ENCODE peak calls at places on chromosomes 1 and 21, in seven cellular contexts. T is cardiac fibroblast, X is tibial artery, Z is HCT116, D is astrocyte of the spinal cord, G is fibroblast of the aortic adventitia, K is PC-9. L is an unnamed sample.

GRCh38 chr21:41167348-41168342 is at the start of gene BACE2:
- DNase-seq in T (peak; percentile 87), Z (no peak), X (peak; percentile 93), K (peak; percentile 76), G (peak; percentile 70), D (peak; percentile 74), L (peak; percentile 42)

GRCh38 chr1:26408604-26409003 is 2.0 kb upstream of the LIN28A start:
- DNase-seq in X (peak; percentile 77), D (peak; percentile 74), G (peak; percentile 84), T (peak; percentile 84), K (peak; percentile 71), Z (no peak), L (peak; percentile 79)

GRCh38 chr1:40780678-40781613 is 2.6 kb upstream of the KCNQ4 start:
- DNase-seq in X (no peak), T (no peak), D (no peak), G (no peak), K (no peak), Z (no peak), L (no peak)

GRCh38 chr1:53559854-53560571 is 100.8 kb downstream of the DMRTB1 start:
- DNase-seq in G (no peak), T (no peak), Z (no peak), D (no peak), X (peak; percentile 48), K (no peak), L (no peak)

GRCh38 chr1:31753623-31754349 is 10.4 kb downstream of the ADGRB2 start:
- DNase-seq in Z (no peak), T (peak; percentile 61), D (no peak), K (no peak), X (peak; percentile 83), G (peak; percentile 57), L (peak; percentile 34)

GRCh38 chr1:94324168-94324544 is 86.8 kb upstream of the ARHGAP29 start:
- DNase-seq in Z (no peak), T (no peak), K (no peak), D (peak; percentile 61), X (no peak), G (peak; percentile 45), L (no peak)

GRCh38 chr1:162019006-162019405 is 4.7 kb downstream of the OLFML2B start:
- DNase-seq in D (peak; percentile 76), G (peak; percentile 94), T (peak; percentile 81), K (no peak), Z (no peak), X (no peak), L (peak; percentile 27)

GRCh38 chr1:178094752-178095645 is 1.1 kb downstream of the RASAL2 start:
- DNase-seq in G (peak; percentile 77), Z (no peak), T (peak; percentile 45), D (peak; percentile 50), K (peak; percentile 11), X (no peak), L (peak; percentile 47)

GRCh38 chr1:223754681-223755431 is 42.5 kb downstream of the CAPN2 start:
- DNase-seq in T (no peak), X (no peak), Z (no peak), G (no peak), D (no peak), K (no peak), L (no peak)

GRCh38 chr1:210259496-210259895 is 26.9 kb downstream of the SERTAD4 start:
- DNase-seq in Z (no peak), D (peak; percentile 88), G (peak; percentile 86), T (peak; percentile 52), X (no peak), K (no peak), L (no peak)

GRCh38 chr1:205962821-205963221 is 19.6 kb upstream of the SLC26A9 start:
- DNase-seq in X (no peak), K (no peak), D (no peak), T (no peak), Z (no peak), G (no peak), L (no peak)

GRCh38 chr1:181112071-181112929 is 23.8 kb downstream of the IER5 start:
- DNase-seq in D (peak; percentile 95), X (peak; percentile 88), K (peak; percentile 94), Z (peak; percentile 96), G (peak; percentile 99), T (peak; percentile 97), L (peak; percentile 99)

GRCh38 chr1:21468597-21468996 is 28.7 kb downstream of the NBPF3 start:
- DNase-seq in D (no peak), K (no peak), X (no peak), Z (no peak), T (peak; percentile 50), G (peak; percentile 27), L (peak; percentile 76)
- TF ChIP-seq CTCF in D (peak; percentile 57), K (peak; percentile 38), X (no peak), Z (peak; percentile 12), T (peak; percentile 52), G (peak; percentile 31), L (peak; percentile 66)

GRCh38 chr21:44920694-44921604 is at the start of gene ITGB2:
- DNase-seq in Z (no peak), D (no peak), T (no peak), X (no peak), K (no peak), G (no peak), L (no peak)
- H3K4me3 ChIP-seq in Z (no peak within 1 kb of the TSS), D (no peak within 1 kb of the TSS), T (no peak within 1 kb of the TSS), X (peak within 1 kb of the TSS; percentile 30), K (no peak within 1 kb of the TSS), G (no peak within 1 kb of the TSS), L (no peak within 1 kb of the TSS)

GRCh38 chr1:43503534-43503933 is 27.1 kb upstream of the PTPRF start:
- DNase-seq in T (no peak), G (no peak), K (no peak), X (no peak), D (no peak), Z (no peak), L (no peak)

GRCh38 chr1:43495204-43495603 is 35.5 kb upstream of the PTPRF start:
- DNase-seq in X (no peak), T (no peak), D (no peak), K (no peak), G (no peak), Z (no peak), L (no peak)

GRCh38 chr1:43505077-43505780 is 25.5 kb upstream of the PTPRF start:
- DNase-seq in G (no peak), K (no peak), T (no peak), X (no peak), Z (no peak), D (no peak), L (no peak)

DNA sequence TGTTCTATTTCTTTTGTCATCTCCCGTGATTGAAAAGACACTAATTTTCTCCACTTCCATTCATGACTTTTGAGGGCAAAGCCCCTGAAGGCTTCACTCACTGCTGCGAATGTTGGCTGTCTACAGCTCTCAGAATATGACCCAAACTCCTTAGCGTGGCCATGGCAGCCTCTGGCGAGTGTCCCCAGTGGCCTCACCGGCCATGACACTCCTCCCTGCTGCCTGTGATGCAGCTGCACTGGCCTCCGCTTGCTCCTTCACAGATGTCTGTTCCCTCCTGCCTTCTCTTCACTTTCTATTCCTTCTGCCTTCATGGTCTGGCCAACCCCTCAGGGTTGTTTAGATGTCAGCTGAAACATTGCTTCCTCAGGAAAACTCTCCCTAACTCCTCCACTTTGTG is 30.8 kb upstream of the PTPRF start:
- DNase-seq in G (no peak), T (no peak), D (no peak), Z (no peak), K (no peak), X (no peak), L (no peak)
- TF ChIP-seq CTCF in G (no peak), T (peak; percentile 16), D (no peak), Z (no peak), K (no peak), X (no peak), L (no peak)

GRCh38 chr1:230299148-230300006 is 126.8 kb downstream of the PGBD5 start:
- DNase-seq in G (no peak), Z (no peak), K (no peak), T (no peak), D (no peak), X (no peak), L (no peak)
- H3K4me3 ChIP-seq in G (no peak overlapping the region), Z (no peak overlapping the region), K (no peak overlapping the region), T (no peak overlapping the region), D (no peak overlapping the region), X (no peak overlapping the region), L (no peak overlapping the region)

GRCh38 chr1:200887772-200888348 is 6.8 kb upstream of the INAVA start:
- DNase-seq in D (no peak), Z (no peak), X (peak; percentile 4), K (no peak), G (no peak), T (no peak), L (no peak)
- TF ChIP-seq CTCF in D (no peak), Z (no peak), X (no peak), K (no peak), G (no peak), T (no peak), L (no peak)

GRCh38 chr1:183812686-183813569 is 8.0 kb downstream of the RGL1 start:
- DNase-seq in T (peak; percentile 69), Z (no peak), K (peak; percentile 33), G (peak; percentile 77), X (no peak), D (peak; percentile 65), L (peak; percentile 47)
- H3K4me3 ChIP-seq in T (no peak overlapping the region), Z (no peak overlapping the region), K (no peak overlapping the region), G (peak overlapping the region; percentile 26), X (no peak overlapping the region), D (no peak overlapping the region), L (no peak overlapping the region)

GRCh38 chr1:245512980-245513578 is 358.3 kb downstream of the KIF26B start:
- DNase-seq in G (peak; percentile 42), T (peak; percentile 37), K (no peak), D (no peak), X (no peak), Z (no peak), L (peak; percentile 16)
- TF ChIP-seq CTCF in G (peak; percentile 52), T (peak; percentile 36), K (no peak), D (peak; percentile 9), X (no peak), Z (no peak), L (peak; percentile 27)